ENCODE peak calls at places on chromosomes 11 and 22, in eight cellular contexts. One of them, this sample, is unnamed.

GRCh38 chr11:3132271-3132781 is 32.8 kb downstream of the OSBPL5 start:
- DNase-seq in brain pericyte: no peak
- DNase-seq in kidney: peak
- DNase-seq in activated CD8-positive, alpha-beta T cell treated with anti-CD3 and anti-CD28 coated beads, Interleukin-2, amount 10 ng/mL, durations not matched to agents 7 days and 5 days: no peak
- DNase-seq in fibroblast of mammary gland: no peak
- DNase-seq in stimulated activated CD4-positive, alpha-beta T cell treated with anti-CD3 and anti-CD28 coated beads, TNF-alpha, amount 100 ng/mL, for 1 hour: no peak
- DNase-seq in RWPE1: no peak
- DNase-seq in IMR-90: no peak
- DNase-seq in this sample: no peak

GRCh38 chr22:29661355-29661754 is 57.9 kb downstream of the NF2 start:
- DNase-seq in stimulated activated CD4-positive, alpha-beta T cell treated with anti-CD3 and anti-CD28 coated beads, TNF-alpha, amount 100 ng/mL, for 1 hour: no peak
- DNase-seq in IMR-90: peak
- DNase-seq in RWPE1: peak
- DNase-seq in activated CD8-positive, alpha-beta T cell treated with anti-CD3 and anti-CD28 coated beads, Interleukin-2, amount 10 ng/mL, durations not matched to agents 7 days and 5 days: no peak
- DNase-seq in fibroblast of mammary gland: peak
- DNase-seq in kidney: no peak
- DNase-seq in brain pericyte: no peak
- DNase-seq in this sample: no peak

GRCh38 chr11:107719557-107720304 is 7.9 kb upstream of the SLN start:
- DNase-seq in RWPE1: no peak
- DNase-seq in IMR-90: no peak
- DNase-seq in kidney: no peak
- DNase-seq in stimulated activated CD4-positive, alpha-beta T cell treated with anti-CD3 and anti-CD28 coated beads, TNF-alpha, amount 100 ng/mL, for 1 hour: no peak
- DNase-seq in activated CD8-positive, alpha-beta T cell treated with anti-CD3 and anti-CD28 coated beads, Interleukin-2, amount 10 ng/mL, durations not matched to agents 7 days and 5 days: no peak
- DNase-seq in fibroblast of mammary gland: peak
- DNase-seq in brain pericyte: no peak
- DNase-seq in this sample: no peak

GRCh38 chr11:100719809-100720221 is 32.7 kb downstream of the ARHGAP42 start:
- DNase-seq in IMR-90: peak
- DNase-seq in RWPE1: peak
- DNase-seq in brain pericyte: peak
- DNase-seq in kidney: peak
- DNase-seq in fibroblast of mammary gland: peak
- DNase-seq in activated CD8-positive, alpha-beta T cell treated with anti-CD3 and anti-CD28 coated beads, Interleukin-2, amount 10 ng/mL, durations not matched to agents 7 days and 5 days: no peak
- DNase-seq in stimulated activated CD4-positive, alpha-beta T cell treated with anti-CD3 and anti-CD28 coated beads, TNF-alpha, amount 100 ng/mL, for 1 hour: no peak
- DNase-seq in this sample: no peak

GRCh38 chr11:32469791-32470190 is 34.5 kb upstream of the WT1 start:
- DNase-seq in RWPE1: no peak
- DNase-seq in brain pericyte: no peak
- DNase-seq in IMR-90: no peak
- DNase-seq in activated CD8-positive, alpha-beta T cell treated with anti-CD3 and anti-CD28 coated beads, Interleukin-2, amount 10 ng/mL, durations not matched to agents 7 days and 5 days: no peak
- DNase-seq in fibroblast of mammary gland: no peak
- DNase-seq in kidney: no peak
- DNase-seq in stimulated activated CD4-positive, alpha-beta T cell treated with anti-CD3 and anti-CD28 coated beads, TNF-alpha, amount 100 ng/mL, for 1 hour: no peak
- DNase-seq in this sample: no peak

GRCh38 chr11:126355926-126356897 is 726 bp downstream of the ST3GAL4 start:
- DNase-seq in brain pericyte: no peak
- DNase-seq in IMR-90: no peak
- DNase-seq in RWPE1: peak
- DNase-seq in activated CD8-positive, alpha-beta T cell treated with anti-CD3 and anti-CD28 coated beads, Interleukin-2, amount 10 ng/mL, durations not matched to agents 7 days and 5 days: peak
- DNase-seq in kidney: no peak
- DNase-seq in fibroblast of mammary gland: peak
- DNase-seq in stimulated activated CD4-positive, alpha-beta T cell treated with anti-CD3 and anti-CD28 coated beads, TNF-alpha, amount 100 ng/mL, for 1 hour: no peak
- DNase-seq in this sample: no peak

GRCh38 chr11:74871037-74871436 is 77.9 kb downstream of the XRRA1 start:
- DNase-seq in fibroblast of mammary gland: peak
- DNase-seq in brain pericyte: no peak
- DNase-seq in stimulated activated CD4-positive, alpha-beta T cell treated with anti-CD3 and anti-CD28 coated beads, TNF-alpha, amount 100 ng/mL, for 1 hour: no peak
- DNase-seq in activated CD8-positive, alpha-beta T cell treated with anti-CD3 and anti-CD28 coated beads, Interleukin-2, amount 10 ng/mL, durations not matched to agents 7 days and 5 days: no peak
- DNase-seq in RWPE1: no peak
- DNase-seq in IMR-90: no peak
- DNase-seq in kidney: no peak
- DNase-seq in this sample: no peak

GRCh38 chr11:65213322-65214211 is 31.8 kb downstream of the CAPN1 start:
- DNase-seq in RWPE1: no peak
- DNase-seq in brain pericyte: no peak
- DNase-seq in stimulated activated CD4-positive, alpha-beta T cell treated with anti-CD3 and anti-CD28 coated beads, TNF-alpha, amount 100 ng/mL, for 1 hour: no peak
- DNase-seq in fibroblast of mammary gland: no peak
- DNase-seq in activated CD8-positive, alpha-beta T cell treated with anti-CD3 and anti-CD28 coated beads, Interleukin-2, amount 10 ng/mL, durations not matched to agents 7 days and 5 days: peak
- DNase-seq in IMR-90: peak
- DNase-seq in kidney: peak
- DNase-seq in this sample: no peak

GRCh38 chr22:37365950-37366349 is 61.3 kb downstream of the ELFN2 start:
- DNase-seq in brain pericyte: no peak
- DNase-seq in kidney: no peak
- DNase-seq in IMR-90: no peak
- DNase-seq in stimulated activated CD4-positive, alpha-beta T cell treated with anti-CD3 and anti-CD28 coated beads, TNF-alpha, amount 100 ng/mL, for 1 hour: no peak
- DNase-seq in activated CD8-positive, alpha-beta T cell treated with anti-CD3 and anti-CD28 coated beads, Interleukin-2, amount 10 ng/mL, durations not matched to agents 7 days and 5 days: no peak
- DNase-seq in RWPE1: no peak
- DNase-seq in fibroblast of mammary gland: no peak
- DNase-seq in this sample: no peak

GRCh38 chr22:30947821-30948454 is 20.6 kb downstream of the MORC2 start:
- DNase-seq in brain pericyte: no peak
- DNase-seq in kidney: no peak
- DNase-seq in fibroblast of mammary gland: peak
- DNase-seq in stimulated activated CD4-positive, alpha-beta T cell treated with anti-CD3 and anti-CD28 coated beads, TNF-alpha, amount 100 ng/mL, for 1 hour: no peak
- DNase-seq in activated CD8-positive, alpha-beta T cell treated with anti-CD3 and anti-CD28 coated beads, Interleukin-2, amount 10 ng/mL, durations not matched to agents 7 days and 5 days: no peak
- DNase-seq in RWPE1: peak
- DNase-seq in IMR-90: peak
- DNase-seq in this sample: no peak

GRCh38 chr11:118055966-118056365 is 20.9 kb upstream of the TMPRSS4 start:
- DNase-seq in kidney: no peak
- DNase-seq in brain pericyte: no peak
- DNase-seq in RWPE1: no peak
- DNase-seq in activated CD8-positive, alpha-beta T cell treated with anti-CD3 and anti-CD28 coated beads, Interleukin-2, amount 10 ng/mL, durations not matched to agents 7 days and 5 days: no peak
- DNase-seq in IMR-90: no peak
- DNase-seq in stimulated activated CD4-positive, alpha-beta T cell treated with anti-CD3 and anti-CD28 coated beads, TNF-alpha, amount 100 ng/mL, for 1 hour: no peak
- DNase-seq in fibroblast of mammary gland: no peak
- DNase-seq in this sample: no peak

GRCh38 chr11:29119691-29120328 is 897.0 kb downstream of the KCNA4 start:
- DNase-seq in IMR-90: peak
- DNase-seq in activated CD8-positive, alpha-beta T cell treated with anti-CD3 and anti-CD28 coated beads, Interleukin-2, amount 10 ng/mL, durations not matched to agents 7 days and 5 days: no peak
- DNase-seq in fibroblast of mammary gland: peak
- DNase-seq in RWPE1: peak
- DNase-seq in kidney: no peak
- DNase-seq in brain pericyte: peak
- DNase-seq in stimulated activated CD4-positive, alpha-beta T cell treated with anti-CD3 and anti-CD28 coated beads, TNF-alpha, amount 100 ng/mL, for 1 hour: no peak
- DNase-seq in this sample: no peak

GRCh38 chr11:47083913-47084312 is 92.8 kb downstream of the ARFGAP2 start:
- DNase-seq in RWPE1: no peak
- DNase-seq in IMR-90: peak
- DNase-seq in activated CD8-positive, alpha-beta T cell treated with anti-CD3 and anti-CD28 coated beads, Interleukin-2, amount 10 ng/mL, durations not matched to agents 7 days and 5 days: no peak
- DNase-seq in kidney: no peak
- DNase-seq in fibroblast of mammary gland: peak
- DNase-seq in stimulated activated CD4-positive, alpha-beta T cell treated with anti-CD3 and anti-CD28 coated beads, TNF-alpha, amount 100 ng/mL, for 1 hour: no peak
- DNase-seq in brain pericyte: no peak
- DNase-seq in this sample: no peak

GRCh38 chr22:43587574-43587973 is 175.8 kb downstream of the MPPED1 start:
- DNase-seq in activated CD8-positive, alpha-beta T cell treated with anti-CD3 and anti-CD28 coated beads, Interleukin-2, amount 10 ng/mL, durations not matched to agents 7 days and 5 days: no peak
- DNase-seq in kidney: no peak
- DNase-seq in brain pericyte: no peak
- DNase-seq in stimulated activated CD4-positive, alpha-beta T cell treated with anti-CD3 and anti-CD28 coated beads, TNF-alpha, amount 100 ng/mL, for 1 hour: no peak
- DNase-seq in IMR-90: peak
- DNase-seq in fibroblast of mammary gland: peak
- DNase-seq in RWPE1: no peak
- DNase-seq in this sample: no peak

GRCh38 chr22:44957267-44957905 is 52.4 kb downstream of the PHF21B start:
- DNase-seq in kidney: no peak
- DNase-seq in IMR-90: peak
- DNase-seq in fibroblast of mammary gland: no peak
- DNase-seq in brain pericyte: no peak
- DNase-seq in activated CD8-positive, alpha-beta T cell treated with anti-CD3 and anti-CD28 coated beads, Interleukin-2, amount 10 ng/mL, durations not matched to agents 7 days and 5 days: no peak
- DNase-seq in stimulated activated CD4-positive, alpha-beta T cell treated with anti-CD3 and anti-CD28 coated beads, TNF-alpha, amount 100 ng/mL, for 1 hour: no peak
- DNase-seq in RWPE1: no peak
- DNase-seq in this sample: no peak

GRCh38 chr11:72681226-72682153 is 7.3 kb upstream of the PDE2A start:
- DNase-seq in activated CD8-positive, alpha-beta T cell treated with anti-CD3 and anti-CD28 coated beads, Interleukin-2, amount 10 ng/mL, durations not matched to agents 7 days and 5 days: no peak
- DNase-seq in RWPE1: no peak
- DNase-seq in fibroblast of mammary gland: peak
- DNase-seq in IMR-90: no peak
- DNase-seq in kidney: peak
- DNase-seq in brain pericyte: no peak
- DNase-seq in stimulated activated CD4-positive, alpha-beta T cell treated with anti-CD3 and anti-CD28 coated beads, TNF-alpha, amount 100 ng/mL, for 1 hour: no peak
- DNase-seq in this sample: no peak

GRCh38 chr22:50002791-50003190 is 9.8 kb downstream of the IL17REL start:
- DNase-seq in kidney: no peak
- DNase-seq in stimulated activated CD4-positive, alpha-beta T cell treated with anti-CD3 and anti-CD28 coated beads, TNF-alpha, amount 100 ng/mL, for 1 hour: no peak
- DNase-seq in brain pericyte: no peak
- DNase-seq in activated CD8-positive, alpha-beta T cell treated with anti-CD3 and anti-CD28 coated beads, Interleukin-2, amount 10 ng/mL, durations not matched to agents 7 days and 5 days: no peak
- DNase-seq in RWPE1: no peak
- DNase-seq in fibroblast of mammary gland: peak
- DNase-seq in IMR-90: peak
- DNase-seq in this sample: no peak

GRCh38 chr22:46754110-46754799 is 8.2 kb upstream of the TBC1D22A start:
- DNase-seq in kidney: peak
- DNase-seq in activated CD8-positive, alpha-beta T cell treated with anti-CD3 and anti-CD28 coated beads, Interleukin-2, amount 10 ng/mL, durations not matched to agents 7 days and 5 days: no peak
- DNase-seq in brain pericyte: no peak
- DNase-seq in RWPE1: peak
- DNase-seq in fibroblast of mammary gland: peak
- DNase-seq in stimulated activated CD4-positive, alpha-beta T cell treated with anti-CD3 and anti-CD28 coated beads, TNF-alpha, amount 100 ng/mL, for 1 hour: no peak
- DNase-seq in IMR-90: peak
- DNase-seq in this sample: no peak

GRCh38 chr11:58832246-58832645 is 12.3 kb downstream of the GLYATL2 start:
- DNase-seq in IMR-90: no peak
- DNase-seq in fibroblast of mammary gland: peak
- DNase-seq in RWPE1: peak
- DNase-seq in stimulated activated CD4-positive, alpha-beta T cell treated with anti-CD3 and anti-CD28 coated beads, TNF-alpha, amount 100 ng/mL, for 1 hour: no peak
- DNase-seq in brain pericyte: no peak
- DNase-seq in activated CD8-positive, alpha-beta T cell treated with anti-CD3 and anti-CD28 coated beads, Interleukin-2, amount 10 ng/mL, durations not matched to agents 7 days and 5 days: no peak
- DNase-seq in kidney: no peak
- DNase-seq in this sample: no peak